ENCODE peak calls at places on chromosomes 2 and 18, in eight cellular contexts. One of them, this sample, is unnamed.

GRCh38 chr2:18932864-18933263 is 343.5 kb upstream of the NT5C1B start:
- DNase-seq in GF-D8: no peak
- DNase-seq in stimulated activated CD4-positive, alpha-beta T cell treated with anti-CD3 and anti-CD28 coated beads, TNF-alpha, amount 100 ng/mL, for 4 hours: no peak
- DNase-seq in ELR: no peak
- DNase-seq in HFF-Myc: no peak
- DNase-seq in dorsolateral prefrontal cortex: no peak
- DNase-seq in cardiac fibroblast: no peak
- DNase-seq in adrenal gland: no peak
- DNase-seq in this sample: no peak

GRCh38 chr2:203732072-203732952 is 25.9 kb downstream of the CD28 start:
- DNase-seq in GF-D8: no peak
- DNase-seq in stimulated activated CD4-positive, alpha-beta T cell treated with anti-CD3 and anti-CD28 coated beads, TNF-alpha, amount 100 ng/mL, for 4 hours: no peak
- DNase-seq in ELR: no peak
- DNase-seq in HFF-Myc: no peak
- DNase-seq in dorsolateral prefrontal cortex: no peak
- DNase-seq in cardiac fibroblast: no peak
- DNase-seq in adrenal gland: no peak
- DNase-seq in this sample: no peak

GRCh38 chr2:216710531-216711282 is 15.4 kb upstream of the IGFBP5 start:
- DNase-seq in GF-D8: no peak
- DNase-seq in stimulated activated CD4-positive, alpha-beta T cell treated with anti-CD3 and anti-CD28 coated beads, TNF-alpha, amount 100 ng/mL, for 4 hours: no peak
- DNase-seq in ELR: peak
- DNase-seq in HFF-Myc: no peak
- DNase-seq in dorsolateral prefrontal cortex: no peak
- DNase-seq in cardiac fibroblast: peak
- DNase-seq in adrenal gland: no peak
- DNase-seq in this sample: no peak

GRCh38 chr18:75029456-75029855 is 179.5 kb downstream of the PTGR3 start:
- DNase-seq in GF-D8: no peak
- DNase-seq in stimulated activated CD4-positive, alpha-beta T cell treated with anti-CD3 and anti-CD28 coated beads, TNF-alpha, amount 100 ng/mL, for 4 hours: no peak
- DNase-seq in ELR: no peak
- DNase-seq in HFF-Myc: no peak
- DNase-seq in dorsolateral prefrontal cortex: no peak
- DNase-seq in cardiac fibroblast: no peak
- DNase-seq in adrenal gland: no peak
- DNase-seq in this sample: no peak

GRCh38 chr2:127810156-127810636 is 775 bp downstream of the WDR33 start:
- DNase-seq in GF-D8: no peak
- DNase-seq in stimulated activated CD4-positive, alpha-beta T cell treated with anti-CD3 and anti-CD28 coated beads, TNF-alpha, amount 100 ng/mL, for 4 hours: no peak
- DNase-seq in ELR: peak
- DNase-seq in HFF-Myc: no peak
- DNase-seq in dorsolateral prefrontal cortex: no peak
- DNase-seq in cardiac fibroblast: peak
- DNase-seq in adrenal gland: peak
- DNase-seq in this sample: no peak

GRCh38 chr2:30433902-30434301 is 13.1 kb upstream of the LCLAT1 start:
- DNase-seq in GF-D8: no peak
- DNase-seq in stimulated activated CD4-positive, alpha-beta T cell treated with anti-CD3 and anti-CD28 coated beads, TNF-alpha, amount 100 ng/mL, for 4 hours: no peak
- DNase-seq in ELR: no peak
- DNase-seq in HFF-Myc: no peak
- DNase-seq in dorsolateral prefrontal cortex: no peak
- DNase-seq in cardiac fibroblast: peak
- DNase-seq in adrenal gland: no peak
- DNase-seq in this sample: no peak

GRCh38 chr18:62939433-62939832 is 224.1 kb downstream of the PHLPP1 start:
- DNase-seq in GF-D8: peak
- DNase-seq in stimulated activated CD4-positive, alpha-beta T cell treated with anti-CD3 and anti-CD28 coated beads, TNF-alpha, amount 100 ng/mL, for 4 hours: no peak
- DNase-seq in ELR: no peak
- DNase-seq in HFF-Myc: no peak
- DNase-seq in dorsolateral prefrontal cortex: no peak
- DNase-seq in cardiac fibroblast: peak
- DNase-seq in adrenal gland: no peak
- DNase-seq in this sample: no peak

GRCh38 chr2:75320893-75321292 is 121.6 kb upstream of the TACR1 start:
- DNase-seq in GF-D8: no peak
- DNase-seq in stimulated activated CD4-positive, alpha-beta T cell treated with anti-CD3 and anti-CD28 coated beads, TNF-alpha, amount 100 ng/mL, for 4 hours: no peak
- DNase-seq in ELR: no peak
- DNase-seq in HFF-Myc: no peak
- DNase-seq in dorsolateral prefrontal cortex: no peak
- DNase-seq in cardiac fibroblast: no peak
- DNase-seq in adrenal gland: no peak
- DNase-seq in this sample: no peak

GRCh38 chr2:2621855-2622254 is 290.8 kb upstream of the MYT1L start:
- DNase-seq in GF-D8: no peak
- DNase-seq in stimulated activated CD4-positive, alpha-beta T cell treated with anti-CD3 and anti-CD28 coated beads, TNF-alpha, amount 100 ng/mL, for 4 hours: no peak
- DNase-seq in ELR: no peak
- DNase-seq in HFF-Myc: no peak
- DNase-seq in dorsolateral prefrontal cortex: no peak
- DNase-seq in cardiac fibroblast: no peak
- DNase-seq in adrenal gland: no peak
- DNase-seq in this sample: no peak

GRCh38 chr2:100058014-100058310 is 84.4 kb downstream of the AFF3 start:
- DNase-seq in GF-D8: no peak
- DNase-seq in stimulated activated CD4-positive, alpha-beta T cell treated with anti-CD3 and anti-CD28 coated beads, TNF-alpha, amount 100 ng/mL, for 4 hours: no peak
- DNase-seq in ELR: peak
- DNase-seq in HFF-Myc: no peak
- DNase-seq in dorsolateral prefrontal cortex: no peak
- DNase-seq in cardiac fibroblast: no peak
- DNase-seq in adrenal gland: no peak
- DNase-seq in this sample: no peak

GRCh38 chr18:24126155-24126947 is 12.5 kb upstream of the CABYR start:
- DNase-seq in GF-D8: no peak
- DNase-seq in stimulated activated CD4-positive, alpha-beta T cell treated with anti-CD3 and anti-CD28 coated beads, TNF-alpha, amount 100 ng/mL, for 4 hours: no peak
- DNase-seq in ELR: no peak
- DNase-seq in HFF-Myc: no peak
- DNase-seq in dorsolateral prefrontal cortex: no peak
- DNase-seq in cardiac fibroblast: peak
- DNase-seq in adrenal gland: no peak
- DNase-seq in this sample: no peak

GRCh38 chr2:179264238-179265081 is at the start of gene SESTD1:
- DNase-seq in GF-D8: no peak
- DNase-seq in stimulated activated CD4-positive, alpha-beta T cell treated with anti-CD3 and anti-CD28 coated beads, TNF-alpha, amount 100 ng/mL, for 4 hours: peak
- DNase-seq in ELR: peak
- DNase-seq in HFF-Myc: no peak
- DNase-seq in dorsolateral prefrontal cortex: peak
- DNase-seq in cardiac fibroblast: peak
- DNase-seq in adrenal gland: peak
- DNase-seq in this sample: peak

GRCh38 chr2:237674731-237675276 is 47.4 kb downstream of the LRRFIP1 start:
- DNase-seq in GF-D8: peak
- DNase-seq in stimulated activated CD4-positive, alpha-beta T cell treated with anti-CD3 and anti-CD28 coated beads, TNF-alpha, amount 100 ng/mL, for 4 hours: peak
- DNase-seq in ELR: peak
- DNase-seq in HFF-Myc: peak
- DNase-seq in dorsolateral prefrontal cortex: peak
- DNase-seq in cardiac fibroblast: peak
- DNase-seq in adrenal gland: peak
- DNase-seq in this sample: peak